ENCODE peak calls at places on chromosomes 2 and 18, in nine cellular contexts. One of them, this sample, is unnamed.

GRCh38 chr2:46803911-46804670 is 111.5 kb downstream of the MCFD2 start:
- DNase-seq in brain microvascular endothelial cell: peak; percentile 65
- DNase-seq in stomach: no peak
- DNase-seq in prostate gland: peak; percentile 0
- DNase-seq in DND-41: no peak
- DNase-seq in left lung: no peak
- DNase-seq in A549: no peak
- DNase-seq in ovary: no peak
- DNase-seq in PC-9: peak; percentile 86
- DNase-seq in this sample: no peak

GRCh38 chr2:6896930-6897759 is 19.6 kb downstream of the RSAD2 start:
- DNase-seq in left lung: no peak
- DNase-seq in prostate gland: no peak
- DNase-seq in brain microvascular endothelial cell: no peak
- DNase-seq in ovary: no peak
- DNase-seq in DND-41: no peak
- DNase-seq in A549: no peak
- DNase-seq in stomach: no peak
- DNase-seq in PC-9: peak; percentile 39
- DNase-seq in this sample: no peak

GRCh38 chr2:12770569-12770968 is 53.8 kb downstream of the TRIB2 start:
- DNase-seq in ovary: no peak
- DNase-seq in DND-41: no peak
- DNase-seq in PC-9: no peak
- DNase-seq in stomach: no peak
- DNase-seq in prostate gland: no peak
- DNase-seq in A549: no peak
- DNase-seq in left lung: no peak
- DNase-seq in brain microvascular endothelial cell: no peak
- DNase-seq in this sample: no peak

GRCh38 chr18:50104421-50104820 is 90.5 kb downstream of the MYO5B start:
- DNase-seq in A549: no peak
- DNase-seq in PC-9: peak; percentile 87
- DNase-seq in ovary: no peak
- DNase-seq in prostate gland: no peak
- DNase-seq in DND-41: no peak
- DNase-seq in brain microvascular endothelial cell: no peak
- DNase-seq in left lung: no peak
- DNase-seq in stomach: no peak
- DNase-seq in this sample: no peak

GRCh38 chr2:222919841-222920609 is 59.2 kb downstream of the ACSL3 start:
- DNase-seq in brain microvascular endothelial cell: peak; percentile 88
- DNase-seq in left lung: no peak
- DNase-seq in DND-41: no peak
- DNase-seq in ovary: no peak
- DNase-seq in stomach: no peak
- DNase-seq in prostate gland: no peak
- DNase-seq in PC-9: peak; percentile 72
- DNase-seq in A549: no peak
- DNase-seq in this sample: no peak

GRCh38 chr2:230751062-230751461 is 38.4 kb downstream of the CAB39 start:
- DNase-seq in brain microvascular endothelial cell: peak; percentile 64
- DNase-seq in left lung: no peak
- DNase-seq in DND-41: no peak
- DNase-seq in PC-9: no peak
- DNase-seq in ovary: no peak
- DNase-seq in prostate gland: no peak
- DNase-seq in A549: no peak
- DNase-seq in stomach: no peak
- DNase-seq in this sample: no peak

GRCh38 chr18:22846088-22846683 is 86.9 kb upstream of the RBBP8 start:
- DNase-seq in stomach: no peak
- DNase-seq in ovary: no peak
- DNase-seq in brain microvascular endothelial cell: no peak
- DNase-seq in DND-41: no peak
- DNase-seq in A549: peak; percentile 26
- DNase-seq in PC-9: no peak
- DNase-seq in left lung: no peak
- DNase-seq in prostate gland: peak; percentile 20
- DNase-seq in this sample: no peak

GRCh38 chr2:143451622-143452021 is 322.4 kb downstream of the ARHGAP15 start:
- DNase-seq in PC-9: no peak
- DNase-seq in ovary: no peak
- DNase-seq in DND-41: no peak
- DNase-seq in prostate gland: no peak
- DNase-seq in left lung: no peak
- DNase-seq in stomach: no peak
- DNase-seq in brain microvascular endothelial cell: no peak
- DNase-seq in A549: no peak
- DNase-seq in this sample: no peak

GRCh38 chr2:11738589-11739436 is 7.6 kb upstream of the LPIN1 start:
- DNase-seq in brain microvascular endothelial cell: peak; percentile 58
- DNase-seq in DND-41: no peak
- DNase-seq in left lung: no peak
- DNase-seq in prostate gland: no peak
- DNase-seq in stomach: peak; percentile 66
- DNase-seq in PC-9: peak; percentile 95
- DNase-seq in A549: peak; percentile 40
- DNase-seq in ovary: peak; percentile 93
- DNase-seq in this sample: peak; percentile 88

GRCh38 chr2:109266998-109267854 is 138.2 kb downstream of the SH3RF3 start:
- DNase-seq in ovary: no peak
- DNase-seq in A549: no peak
- DNase-seq in prostate gland: no peak
- DNase-seq in brain microvascular endothelial cell: no peak
- DNase-seq in PC-9: peak; percentile 55
- DNase-seq in DND-41: no peak
- DNase-seq in stomach: no peak
- DNase-seq in left lung: no peak
- DNase-seq in this sample: no peak

GRCh38 chr2:96264656-96265348 is 995 bp downstream of the TMEM127 start:
- DNase-seq in DND-41: peak; percentile 46
- DNase-seq in stomach: no peak
- DNase-seq in ovary: peak; percentile 22
- DNase-seq in PC-9: no peak
- DNase-seq in left lung: no peak
- DNase-seq in brain microvascular endothelial cell: peak; percentile 46
- DNase-seq in prostate gland: no peak
- DNase-seq in A549: peak; percentile 35
- DNase-seq in this sample: peak; percentile 67

DNA sequence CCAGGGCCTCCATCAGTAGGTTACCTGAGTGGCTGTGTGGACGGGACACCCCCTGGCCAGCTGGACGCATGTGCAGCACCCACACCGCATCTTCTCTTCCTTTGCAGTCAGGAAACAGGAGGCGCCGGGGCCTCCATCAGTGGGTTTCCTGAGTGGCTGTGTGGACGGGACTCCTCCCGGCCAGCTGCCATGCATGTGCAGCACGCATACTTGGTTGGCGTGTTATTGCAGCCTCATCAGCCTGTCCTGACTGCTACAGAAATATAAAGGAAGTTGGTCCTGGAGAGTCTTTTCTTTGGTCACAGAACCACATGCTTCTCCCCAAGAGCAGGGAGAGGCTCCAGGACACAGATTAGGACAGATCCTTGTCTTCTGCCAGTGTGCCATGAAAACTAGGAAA is 74.6 kb downstream of the DCDC2C start:
- DNase-seq in A549: no peak
- DNase-seq in ovary: no peak
- DNase-seq in brain microvascular endothelial cell: no peak
- DNase-seq in PC-9: no peak
- DNase-seq in left lung: no peak
- DNase-seq in prostate gland: no peak
- DNase-seq in stomach: no peak
- DNase-seq in DND-41: no peak
- DNase-seq in this sample: no peak
- TF ChIP-seq CTCF in A549: no peak
- TF ChIP-seq CTCF in ovary: no peak
- TF ChIP-seq CTCF in brain microvascular endothelial cell: no peak
- TF ChIP-seq CTCF in PC-9: no peak
- TF ChIP-seq CTCF in left lung: no peak
- TF ChIP-seq CTCF in prostate gland: no peak
- TF ChIP-seq CTCF in stomach: no peak
- TF ChIP-seq CTCF in DND-41: no peak
- TF ChIP-seq CTCF in this sample: no peak

DNA sequence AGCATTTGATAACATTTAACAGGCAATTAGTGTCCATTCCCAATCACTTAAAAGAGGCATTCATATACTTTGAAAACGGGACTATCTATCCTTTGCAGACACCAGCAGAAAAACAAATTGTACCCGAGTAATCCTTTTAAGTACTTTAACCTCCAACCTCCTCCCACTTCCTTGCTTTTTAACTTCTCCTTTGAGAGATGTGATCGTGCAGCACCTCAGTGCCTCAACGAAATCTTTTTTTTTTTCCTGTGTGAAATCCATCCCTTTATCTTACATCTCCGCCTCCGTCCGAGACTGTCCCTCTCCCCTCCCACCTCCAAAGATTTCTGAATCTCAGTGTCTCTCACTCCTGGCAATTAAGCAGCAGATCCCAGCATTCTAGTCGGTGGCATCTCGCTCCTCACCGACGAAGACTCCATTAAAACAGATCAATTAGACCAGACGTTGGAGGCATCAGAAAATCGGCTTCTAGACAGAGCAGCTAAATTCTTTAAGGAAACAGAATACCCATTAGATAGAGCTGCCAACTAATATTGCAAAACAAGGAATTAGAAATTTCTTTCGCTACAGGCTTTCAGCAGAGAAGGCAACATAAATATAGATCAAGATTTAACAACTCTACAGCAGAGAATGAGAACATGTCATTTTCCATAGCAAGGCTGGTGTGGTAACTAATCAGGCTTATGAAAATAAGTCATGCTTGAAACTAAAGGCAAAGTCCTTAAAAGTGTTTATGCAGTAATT is 1.9 kb upstream of the TMEFF2 start:
- DNase-seq in ovary: no peak
- DNase-seq in A549: no peak
- DNase-seq in DND-41: no peak
- DNase-seq in PC-9: no peak
- DNase-seq in brain microvascular endothelial cell: no peak
- DNase-seq in stomach: no peak
- DNase-seq in left lung: no peak
- DNase-seq in prostate gland: no peak
- DNase-seq in this sample: no peak
- H3K27ac ChIP-seq in ovary: no peak overlapping the region
- H3K27ac ChIP-seq in A549: no peak overlapping the region
- H3K27ac ChIP-seq in DND-41: no peak overlapping the region
- H3K27ac ChIP-seq in PC-9: no peak overlapping the region
- H3K27ac ChIP-seq in brain microvascular endothelial cell: no peak overlapping the region
- H3K27ac ChIP-seq in stomach: no peak overlapping the region
- H3K27ac ChIP-seq in left lung: no peak overlapping the region
- H3K27ac ChIP-seq in prostate gland: no peak overlapping the region
- H3K27ac ChIP-seq in this sample: no peak overlapping the region

GRCh38 chr2:167626301-167626700 is 621.1 kb downstream of the STK39 start:
- DNase-seq in prostate gland: no peak
- DNase-seq in ovary: no peak
- DNase-seq in DND-41: no peak
- DNase-seq in PC-9: no peak
- DNase-seq in left lung: no peak
- DNase-seq in stomach: no peak
- DNase-seq in brain microvascular endothelial cell: no peak
- DNase-seq in A549: no peak
- DNase-seq in this sample: no peak
- H3K4me3 ChIP-seq in prostate gland: no peak overlapping the region
- H3K4me3 ChIP-seq in ovary: no peak overlapping the region
- H3K4me3 ChIP-seq in DND-41: no peak overlapping the region
- H3K4me3 ChIP-seq in PC-9: no peak overlapping the region
- H3K4me3 ChIP-seq in left lung: no peak overlapping the region
- H3K4me3 ChIP-seq in stomach: no peak overlapping the region
- H3K4me3 ChIP-seq in brain microvascular endothelial cell: no peak overlapping the region
- H3K4me3 ChIP-seq in A549: no peak overlapping the region
- H3K4me3 ChIP-seq in this sample: no peak overlapping the region

GRCh38 chr2:64808092-64808491 is 154.4 kb upstream of the SERTAD2 start:
- DNase-seq in PC-9: no peak
- DNase-seq in prostate gland: no peak
- DNase-seq in ovary: no peak
- DNase-seq in DND-41: no peak
- DNase-seq in brain microvascular endothelial cell: no peak
- DNase-seq in stomach: no peak
- DNase-seq in A549: no peak
- DNase-seq in left lung: no peak
- DNase-seq in this sample: no peak

GRCh38 chr2:64803776-64804175 is 150.1 kb upstream of the SERTAD2 start:
- DNase-seq in stomach: no peak
- DNase-seq in prostate gland: no peak
- DNase-seq in A549: no peak
- DNase-seq in PC-9: no peak
- DNase-seq in left lung: no peak
- DNase-seq in DND-41: no peak
- DNase-seq in ovary: no peak
- DNase-seq in brain microvascular endothelial cell: no peak
- DNase-seq in this sample: no peak

GRCh38 chr2:64808736-64809135 is 155.0 kb upstream of the SERTAD2 start:
- DNase-seq in DND-41: no peak
- DNase-seq in A549: no peak
- DNase-seq in prostate gland: no peak
- DNase-seq in ovary: no peak
- DNase-seq in brain microvascular endothelial cell: no peak
- DNase-seq in left lung: no peak
- DNase-seq in stomach: no peak
- DNase-seq in PC-9: no peak
- DNase-seq in this sample: no peak

GRCh38 chr2:64804651-64805050 is 150.9 kb upstream of the SERTAD2 start:
- DNase-seq in brain microvascular endothelial cell: no peak
- DNase-seq in left lung: no peak
- DNase-seq in ovary: no peak
- DNase-seq in prostate gland: no peak
- DNase-seq in stomach: no peak
- DNase-seq in DND-41: no peak
- DNase-seq in A549: no peak
- DNase-seq in PC-9: no peak
- DNase-seq in this sample: no peak

DNA sequence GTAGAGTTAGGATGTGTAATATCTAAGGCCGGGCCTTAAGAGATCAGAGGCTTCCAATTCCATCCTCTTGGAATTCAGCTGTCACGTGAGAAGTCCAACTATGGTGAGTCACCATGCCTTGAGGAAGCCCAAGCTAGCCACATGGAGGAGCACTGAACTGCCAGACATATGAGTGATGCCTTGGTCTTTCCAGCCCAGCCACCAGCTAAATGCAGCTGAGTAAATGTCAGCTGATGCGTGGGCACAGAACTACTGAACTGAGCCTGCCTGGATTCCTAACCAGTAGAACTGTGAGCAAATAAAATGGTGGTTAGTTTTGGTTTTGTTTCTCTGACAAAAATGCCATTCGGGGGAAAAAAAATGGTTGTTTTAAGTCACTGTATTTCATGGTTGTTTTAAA is 153.7 kb upstream of the SERTAD2 start:
- DNase-seq in stomach: no peak
- DNase-seq in prostate gland: no peak
- DNase-seq in brain microvascular endothelial cell: peak; percentile 100
- DNase-seq in A549: peak; percentile 41
- DNase-seq in ovary: no peak
- DNase-seq in DND-41: no peak
- DNase-seq in left lung: no peak
- DNase-seq in PC-9: peak; percentile 91
- DNase-seq in this sample: no peak
- TF ChIP-seq CTCF in stomach: no peak
- TF ChIP-seq CTCF in prostate gland: no peak
- TF ChIP-seq CTCF in brain microvascular endothelial cell: peak; percentile 38
- TF ChIP-seq CTCF in A549: no peak
- TF ChIP-seq CTCF in ovary: no peak
- TF ChIP-seq CTCF in DND-41: no peak
- TF ChIP-seq CTCF in left lung: no peak
- TF ChIP-seq CTCF in PC-9: no peak
- TF ChIP-seq CTCF in this sample: no peak